ENCODE peak calls at places on chromosome 3, in five cellular contexts. L is SK-N-SH, J is K562, Z is GM12878, Q is HepG2. H is an unnamed sample.

GRCh38 chr3:129289201-129289921 is 10.7 kb downstream of the HMCES start:
- DNase-seq in L (no peak), Z (no peak), J (no peak), Q (no peak), H (no peak)

GRCh38 chr3:177905173-177905894 is 630.9 kb upstream of the KCNMB2 start:
- DNase-seq in J (no peak), Q (no peak), Z (no peak), L (no peak), H (no peak)

GRCh38 chr3:194240766-194241165 is 104.8 kb downstream of the HES1 start:
- DNase-seq in Q (no peak), Z (no peak), L (no peak), J (no peak), H (no peak)

GRCh38 chr3:13391308-13391707 is 28.8 kb downstream of the NUP210 start:
- DNase-seq in J (peak), L (no peak), Q (no peak), Z (no peak), H (no peak)

GRCh38 chr3:169914321-169914720 is 2.9 kb downstream of the SAMD7 start:
- DNase-seq in Q (no peak), L (peak), J (no peak), Z (no peak), H (no peak)

GRCh38 chr3:66115858-66116654 is 77.3 kb upstream of the MAGI1 start:
- DNase-seq in Z (no peak), L (peak), Q (peak), J (no peak), H (no peak)

GRCh38 chr3:95037097-95037496 is 974.2 kb downstream of the NSUN3 start:
- DNase-seq in Q (no peak), J (no peak), Z (no peak), L (no peak), H (no peak)

GRCh38 chr3:24367681-24368264 is 126.9 kb downstream of the THRB start:
- DNase-seq in J (no peak), Z (no peak), L (no peak), Q (no peak), H (no peak)

GRCh38 chr3:183492849-183493179 is 62.7 kb downstream of the KLHL6 start:
- DNase-seq in L (no peak), Q (no peak), J (no peak), Z (no peak), H (no peak)

GRCh38 chr3:42936157-42936981 is 30.4 kb downstream of the ZNF662 start:
- DNase-seq in Z (no peak), J (peak), Q (no peak), L (no peak), H (no peak)

GRCh38 chr3:67551366-67552016 is 102.9 kb downstream of the SUCLG2 start:
- DNase-seq in L (no peak), Q (no peak), J (no peak), Z (no peak), H (no peak)

GRCh38 chr3:38112378-38112761 is 24.6 kb downstream of the ACAA1 start:
- DNase-seq in Z (no peak), J (no peak), Q (no peak), L (no peak), H (no peak)

GRCh38 chr3:81886081-81886480 is 124.6 kb upstream of the GBE1 start:
- DNase-seq in J (no peak), Q (no peak), L (no peak), Z (no peak), H (no peak)

GRCh38 chr3:135994708-135995335 is 29.3 kb downstream of the PPP2R3A start:
- DNase-seq in Z (no peak), J (peak), Q (no peak), L (peak), H (no peak)

GRCh38 chr3:107988464-107989156 is 102.2 kb downstream of the CD47 start:
- DNase-seq in J (no peak), Q (no peak), Z (no peak), L (no peak), H (no peak)

GRCh38 chr3:161576733-161577510 is 80.3 kb downstream of the OTOL1 start:
- DNase-seq in J (no peak), Z (no peak), Q (no peak), L (peak), H (peak)

DNA sequence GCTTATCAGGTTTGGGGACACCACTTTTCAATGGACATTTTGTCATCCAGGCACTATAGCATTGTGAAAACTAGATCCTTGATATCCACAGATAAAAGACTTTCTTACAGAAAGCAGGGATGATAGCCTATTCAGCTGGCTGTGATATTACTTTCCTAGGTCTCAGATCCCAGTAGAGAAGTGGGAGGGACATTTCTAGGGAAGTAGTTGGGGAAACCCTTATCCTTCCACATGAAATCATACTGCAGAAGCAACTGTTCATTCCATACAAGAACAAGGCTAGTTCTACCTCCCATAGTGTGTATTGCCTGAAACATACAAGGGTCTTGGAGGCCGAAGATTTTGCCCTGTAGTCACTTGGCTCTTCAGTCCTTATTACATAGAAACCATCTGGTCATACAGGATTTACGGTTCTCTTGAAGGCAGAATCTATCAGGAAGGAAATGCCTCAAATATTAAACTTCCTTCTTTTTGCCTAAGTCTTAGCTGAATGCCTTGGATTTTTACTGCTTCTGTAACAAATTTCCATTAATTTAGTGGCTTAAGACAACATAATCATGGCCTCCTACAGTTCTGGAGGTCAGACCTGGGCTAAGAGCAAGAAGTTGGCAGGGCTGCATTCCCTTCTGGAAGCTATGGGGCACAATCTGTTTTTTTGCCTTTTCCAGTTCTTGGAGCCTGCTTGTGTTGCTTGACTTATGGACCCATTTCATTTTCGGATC is 119.4 kb downstream of the ECT2 start:
- DNase-seq in Q (no peak), L (no peak), J (no peak), Z (no peak), H (no peak)
- TF ChIP-seq FOXM1 in Q (no peak), L (no peak), J (no peak), Z (no peak), H (no peak)

GRCh38 chr3:112813016-112813415 is 33.6 kb downstream of the CD200R1L start:
- DNase-seq in Z (no peak), Q (no peak), L (no peak), J (no peak), H (no peak)

GRCh38 chr3:112811917-112812660 is 34.6 kb downstream of the CD200R1L start:
- DNase-seq in Q (no peak), L (no peak), J (no peak), Z (no peak), H (no peak)

GRCh38 chr3:112813723-112814171 is 32.9 kb downstream of the CD200R1L start:
- DNase-seq in Z (peak), J (no peak), L (no peak), Q (no peak), H (no peak)

GRCh38 chr3:112810561-112810960 is 36.1 kb downstream of the CD200R1L start:
- DNase-seq in J (no peak), Z (no peak), L (no peak), Q (no peak), H (no peak)

GRCh38 chr3:112811150-112811884 is 35.3 kb downstream of the CD200R1L start:
- DNase-seq in Q (no peak), J (no peak), Z (no peak), L (no peak), H (no peak)
- TF ChIP-seq FOXM1 in Q (no peak), J (no peak), Z (no peak), L (peak), H (no peak)

GRCh38 chr3:189573004-189573403 is 58.2 kb upstream of the TP63 start:
- DNase-seq in Z (peak), Q (no peak), L (no peak), J (no peak), H (no peak)
- TF ChIP-seq FOXM1 in Z (no peak), Q (no peak), L (no peak), J (no peak), H (no peak)

DNA sequence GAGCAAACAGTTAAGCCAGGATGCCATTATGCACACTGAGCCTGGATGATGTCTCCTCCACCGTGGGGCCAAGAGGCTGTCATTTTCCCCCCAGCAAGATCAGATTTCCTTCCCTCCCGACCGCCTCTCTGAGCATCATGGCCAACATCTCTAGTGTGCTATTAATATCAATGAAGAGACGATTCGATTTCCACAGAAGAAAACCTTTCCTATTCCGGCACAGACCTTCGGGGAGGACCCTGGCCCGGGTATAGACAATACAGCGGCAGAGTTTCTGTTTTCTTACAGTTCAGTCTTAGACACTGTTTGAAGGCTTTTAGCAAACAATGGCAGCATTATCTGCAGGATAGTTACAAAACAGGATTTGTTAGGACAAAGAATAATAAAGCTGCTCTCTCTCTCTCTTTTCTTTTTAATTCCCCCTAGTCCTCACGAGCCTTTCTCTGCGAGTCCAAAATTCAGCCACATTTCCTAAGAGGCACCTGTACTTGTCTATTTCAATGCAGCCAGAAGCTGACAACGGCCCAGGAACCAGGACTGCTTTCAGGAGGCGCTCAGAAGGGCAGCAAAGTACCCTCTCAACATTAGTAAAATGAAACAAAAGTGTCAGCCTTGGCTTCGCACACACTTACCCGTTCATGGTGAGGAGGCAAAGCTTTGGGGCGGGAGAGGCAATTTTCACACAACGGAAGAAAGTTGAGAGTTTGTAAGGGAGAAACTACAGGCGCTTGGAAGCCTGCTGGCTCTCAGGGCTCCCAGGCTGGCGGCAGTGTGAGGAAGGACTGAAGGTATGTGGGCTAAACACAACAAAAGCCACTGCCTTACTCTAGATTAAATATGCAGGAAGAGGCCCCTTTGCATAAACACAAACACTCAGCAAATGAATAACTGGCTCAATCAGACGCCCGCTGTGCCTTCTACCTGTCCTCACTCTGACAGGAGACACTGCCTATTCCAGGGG is 278.0 kb downstream of the FOXP1 start:
- DNase-seq in J (no peak), Z (no peak), L (no peak), Q (peak), H (peak)
- TF ChIP-seq FOXM1 in J (no peak), Z (no peak), L (no peak), Q (no peak), H (no peak)

GRCh38 chr3:86794336-86795065 is 196.4 kb downstream of the VGLL3 start:
- DNase-seq in J (no peak), Z (no peak), Q (no peak), L (no peak), H (no peak)
- TF ChIP-seq FOXM1 in J (no peak), Z (no peak), Q (no peak), L (no peak), H (no peak)

H was measured in HEK293T.